ENCODE peak calls at places on chromosome 12, in ten cellular contexts. V is NCI-H345; C is heart left ventricle; G is foreskin fibroblast; J is naive thymus-derived CD4-positive, alpha-beta T cell; F is stomach; K is activated T-cell treated with anti-CD3 and anti-CD28 coated beads, Interleukin-2, amount 50 U/mL, for 48 hours; N is germinal center; I is effector CD8-positive, alpha-beta T cell; R is right lobe of liver. Z is an unnamed sample.

GRCh38 chr12:91983935-91984334 is 161.7 kb downstream of the BTG1 start:
- DNase-seq in J (no peak), G (no peak), C (no peak), N (no peak), R (no peak), I (no peak), V (no peak), K (no peak), F (no peak), Z (no peak)

GRCh38 chr12:12791756-12792346 is 6.4 kb downstream of the APOLD1 start:
- DNase-seq in J (no peak), R (no peak), C (peak), I (no peak), G (no peak), F (no peak), V (peak), N (no peak), K (no peak), Z (peak)

GRCh38 chr12:55720071-55720564 is at the start of gene RDH5:
- DNase-seq in K (no peak), R (peak), N (no peak), I (no peak), G (peak), J (no peak), C (peak), V (no peak), F (peak), Z (peak)

GRCh38 chr12:913919-914718 is 35.4 kb downstream of the RAD52 start:
- DNase-seq in C (no peak), J (no peak), G (peak), F (no peak), I (no peak), V (no peak), K (no peak), N (no peak), R (no peak), Z (peak)

GRCh38 chr12:71947645-71948105 is 9.0 kb downstream of the TPH2 start:
- DNase-seq in K (no peak), J (no peak), G (peak), C (no peak), V (peak), I (no peak), R (peak), F (no peak), N (no peak), Z (peak)

GRCh38 chr12:80053048-80053790 is 46.1 kb upstream of the OTOGL start:
- DNase-seq in C (peak), J (no peak), V (no peak), K (no peak), I (no peak), N (no peak), R (no peak), G (peak), F (peak), Z (peak)

GRCh38 chr12:80700327-80700726 is 7.1 kb upstream of the MYF6 start:
- DNase-seq in R (no peak), G (no peak), F (no peak), C (no peak), V (no peak), N (no peak), J (no peak), K (no peak), I (no peak), Z (no peak)

GRCh38 chr12:54744590-54744989 is 96.4 kb upstream of the DCD start:
- DNase-seq in C (no peak), F (no peak), N (no peak), K (no peak), V (no peak), R (no peak), G (no peak), I (no peak), J (no peak), Z (no peak)

GRCh38 chr12:115323223-115323905 is 639.4 kb upstream of the TBX3 start:
- DNase-seq in R (no peak), V (no peak), G (peak), C (no peak), K (no peak), I (no peak), J (no peak), F (no peak), N (no peak), Z (peak)

GRCh38 chr12:124716208-124717141 is 147.2 kb downstream of the SCARB1 start:
- DNase-seq in I (no peak), C (peak), K (no peak), G (no peak), J (no peak), V (peak), N (no peak), R (no peak), F (peak), Z (no peak)

GRCh38 chr12:88834226-88834625 is 254.0 kb upstream of the KITLG start:
- DNase-seq in K (no peak), J (no peak), N (no peak), R (no peak), I (no peak), V (no peak), F (no peak), G (no peak), C (no peak), Z (no peak)

GRCh38 chr12:77133566-77133965 is 68.2 kb upstream of the E2F7 start:
- DNase-seq in J (no peak), N (no peak), G (no peak), R (no peak), C (peak), I (no peak), V (no peak), K (peak), F (peak), Z (peak)

GRCh38 chr12:118714051-118714460 is 267.3 kb upstream of the SRRM4 start:
- DNase-seq in C (no peak), F (no peak), R (no peak), V (peak), G (no peak), I (no peak), K (peak), J (no peak), N (peak), Z (no peak)

GRCh38 chr12:1529862-1530591 is 64.4 kb downstream of the FBXL14 start:
- DNase-seq in V (no peak), R (no peak), I (no peak), J (no peak), K (no peak), C (peak), N (peak), F (no peak), G (no peak), Z (peak)

GRCh38 chr12:14284189-14284722 is 81.2 kb upstream of the ATF7IP start:
- DNase-seq in F (no peak), C (peak), J (no peak), G (no peak), K (no peak), N (peak), V (no peak), I (no peak), R (no peak), Z (no peak)

GRCh38 chr12:130224613-130225012 is 62.3 kb downstream of the FZD10 start:
- DNase-seq in I (no peak), J (no peak), N (no peak), C (no peak), V (no peak), R (no peak), K (no peak), G (no peak), F (no peak), Z (no peak)

GRCh38 chr12:103745962-103746361 is 95.1 kb downstream of the NT5DC3 start:
- DNase-seq in F (no peak), V (no peak), G (no peak), J (no peak), N (no peak), I (no peak), K (no peak), R (no peak), C (no peak), Z (no peak)

GRCh38 chr12:130879212-130879686 is 7.4 kb downstream of the RAN start:
- DNase-seq in C (no peak), I (no peak), N (peak), J (no peak), V (no peak), K (peak), G (no peak), F (no peak), R (no peak), Z (no peak)

GRCh38 chr12:76030378-76031080 is 1.0 kb downstream of the PHLDA1 start:
- DNase-seq in F (peak), G (no peak), N (peak), J (peak), I (no peak), K (peak), C (peak), R (peak), V (no peak), Z (peak)

GRCh38 chr12:111764120-111764821 is 2.5 kb upstream of the ALDH2 start:
- DNase-seq in G (no peak), I (no peak), N (peak), C (no peak), V (no peak), J (no peak), R (no peak), F (no peak), K (no peak), Z (no peak)

GRCh38 chr12:74449872-74450271 is 87.8 kb upstream of the ATXN7L3B start:
- DNase-seq in R (no peak), K (no peak), I (no peak), C (no peak), F (no peak), V (no peak), N (no peak), J (no peak), G (no peak), Z (no peak)

GRCh38 chr12:62117041-62117440 is 143.2 kb upstream of the USP15 start:
- DNase-seq in N (no peak), I (no peak), G (no peak), K (no peak), F (no peak), R (no peak), J (no peak), C (no peak), V (no peak), Z (no peak)

GRCh38 chr12:67621112-67621511 is 27.4 kb upstream of the DYRK2 start:
- DNase-seq in C (no peak), G (no peak), R (no peak), N (no peak), V (no peak), K (no peak), F (no peak), J (no peak), I (no peak), Z (no peak)

GRCh38 chr12:120367252-120367923 is 1.6 kb downstream of the MSI1 start:
- DNase-seq in F (no peak), V (peak), J (no peak), R (no peak), N (no peak), G (no peak), I (no peak), C (no peak), K (peak), Z (no peak)

GRCh38 chr12:27592548-27592947 is 68.5 kb downstream of the PPFIBP1 start:
- DNase-seq in K (no peak), V (no peak), R (no peak), I (no peak), F (peak), J (no peak), C (peak), N (no peak), G (no peak), Z (peak)

GRCh38 chr12:93877446-93877845 is 200.3 kb downstream of the CRADD start:
- DNase-seq in G (no peak), F (no peak), J (no peak), R (no peak), N (no peak), C (no peak), I (no peak), K (no peak), V (no peak), Z (no peak)

GRCh38 chr12:2693204-2693860 is 101.4 kb upstream of the FKBP4 start:
- DNase-seq in N (peak), F (no peak), R (no peak), V (no peak), J (no peak), K (no peak), C (no peak), I (no peak), G (no peak), Z (no peak)

GRCh38 chr12:15600223-15600935 is 188.8 kb downstream of the EPS8 start:
- DNase-seq in N (no peak), I (no peak), J (no peak), C (no peak), G (no peak), R (no peak), V (no peak), K (no peak), F (no peak), Z (no peak)

GRCh38 chr12:13128291-13129000 is 25.0 kb upstream of the GSG1 start:
- DNase-seq in V (no peak), K (no peak), N (no peak), F (no peak), G (no peak), R (no peak), J (no peak), I (no peak), C (no peak), Z (no peak)

GRCh38 chr12:130633771-130634170 is 82.3 kb downstream of the RIMBP2 start:
- DNase-seq in K (no peak), J (no peak), C (no peak), G (no peak), I (no peak), N (no peak), F (peak), R (no peak), V (peak), Z (no peak)

GRCh38 chr12:93183940-93184663 is 193.6 kb upstream of the NUDT4 start:
- DNase-seq in V (no peak), F (no peak), K (no peak), I (no peak), C (peak), N (peak), J (no peak), R (no peak), G (no peak), Z (peak)

Z was measured in AG20443.